ENCODE peak calls at places on chromosomes 16 and 17, in seven cellular contexts. M, L, Q, S, B, Y and N are unnamed samples.

GRCh38 chr17:82884923-82885322 is 45.1 kb upstream of the ZNF750 start:
- DNase-seq in Q (no peak), L (no peak), S (no peak), Y (no peak), B (peak), M (no peak), N (no peak)

GRCh38 chr17:1377334-1377733 is 22.7 kb downstream of the YWHAE start:
- DNase-seq in Q (no peak), Y (no peak), B (no peak), L (no peak), M (no peak), S (no peak), N (no peak)

GRCh38 chr16:67430504-67431076 is 331 bp upstream of the HSD11B2 start:
- DNase-seq in L (peak), Y (no peak), S (no peak), M (peak), Q (no peak), B (no peak), N (peak)

GRCh38 chr16:48054881-48055601 is 100.8 kb downstream of the ABCC12 start:
- DNase-seq in S (peak), M (peak), B (peak), Q (peak), L (peak), Y (peak), N (peak)

GRCh38 chr16:22360963-22361659 is 13.3 kb downstream of the CDR2 start:
- DNase-seq in Q (no peak), S (no peak), B (no peak), M (no peak), Y (no peak), L (no peak), N (no peak)

GRCh38 chr17:65418622-65419021 is 142.8 kb downstream of the AXIN2 start:
- DNase-seq in M (no peak), Y (no peak), L (no peak), S (no peak), Q (no peak), B (peak), N (no peak)

GRCh38 chr16:77767826-77768225 is 20.5 kb upstream of the VAT1L start:
- DNase-seq in L (no peak), B (no peak), M (no peak), Q (no peak), S (no peak), Y (no peak), N (no peak)

GRCh38 chr17:42026821-42027539 is 7.1 kb downstream of the NKIRAS2 start:
- DNase-seq in L (no peak), S (no peak), Q (no peak), Y (no peak), B (no peak), M (no peak), N (no peak)

GRCh38 chr16:4179020-4179419 is 62.8 kb upstream of the ADCY9 start:
- DNase-seq in Y (no peak), M (peak), S (no peak), B (no peak), L (no peak), Q (no peak), N (no peak)

GRCh38 chr17:2053380-2054261 is 1.3 kb upstream of the HIC1 start:
- DNase-seq in B (peak), S (no peak), M (peak), Q (no peak), Y (no peak), L (peak), N (peak)

GRCh38 chr17:65896889-65897288 is 295.0 kb downstream of the CEP112 start:
- DNase-seq in L (no peak), S (no peak), M (no peak), B (no peak), Y (no peak), Q (no peak), N (no peak)

GRCh38 chr17:6521636-6522035 is 34.7 kb downstream of the PITPNM3 start:
- DNase-seq in M (no peak), S (no peak), Q (no peak), Y (no peak), B (no peak), L (no peak), N (no peak)

GRCh38 chr17:78820122-78820792 is 20.4 kb downstream of the USP36 start:
- DNase-seq in Y (no peak), M (no peak), S (no peak), B (no peak), Q (no peak), L (no peak), N (no peak)

GRCh38 chr16:19844945-19845641 is 39.6 kb downstream of the GPRC5B start:
- DNase-seq in B (no peak), Q (no peak), L (no peak), Y (peak), M (no peak), S (peak), N (peak)

GRCh38 chr16:72246423-72246822 is 74.5 kb upstream of the PMFBP1 start:
- DNase-seq in L (no peak), S (no peak), M (no peak), B (no peak), Q (no peak), Y (no peak), N (no peak)

GRCh38 chr17:915416-916201 is 64.0 kb downstream of the NXN start:
- DNase-seq in Q (no peak), M (no peak), Y (peak), L (no peak), B (peak), S (no peak), N (no peak)

GRCh38 chr16:14309001-14309886 is 238.1 kb downstream of the MRTFB start:
- DNase-seq in Y (peak), L (no peak), Q (no peak), B (no peak), S (no peak), M (no peak), N (no peak)

GRCh38 chr17:78117027-78117981 is 11.3 kb downstream of the TMC6 start:
- DNase-seq in B (peak), Y (no peak), L (no peak), S (no peak), M (peak), Q (no peak), N (peak)

GRCh38 chr17:2025622-2026309 is 632 bp upstream of the RTN4RL1 start:
- DNase-seq in S (peak), L (peak), M (peak), B (peak), Y (peak), Q (no peak), N (peak)

GRCh38 chr16:20720251-20720650 is 21.4 kb downstream of the THUMPD1 start:
- DNase-seq in L (no peak), M (no peak), Q (no peak), B (no peak), Y (no peak), S (no peak), N (no peak)

GRCh38 chr16:25108054-25108453 is 3.5 kb upstream of the LCMT1 start:
- DNase-seq in B (no peak), Q (no peak), M (no peak), S (no peak), Y (no peak), L (no peak), N (peak)

GRCh38 chr17:70166571-70166970 is 2.8 kb upstream of the KCNJ2 start:
- DNase-seq in B (no peak), Y (no peak), S (no peak), L (no peak), M (no peak), Q (peak), N (no peak)

GRCh38 chr17:48728232-48729231 is at the start of gene HOXB13:
- DNase-seq in Y (peak), B (no peak), S (peak), M (no peak), Q (no peak), L (no peak), N (peak)

GRCh38 chr17:75965468-75965867 is 13.5 kb downstream of the ACOX1 start:
- DNase-seq in L (no peak), Q (no peak), M (no peak), B (no peak), Y (no peak), S (no peak), N (no peak)

GRCh38 chr16:50021509-50021908 is 3.5 kb upstream of the CNEP1R1 start:
- DNase-seq in Q (no peak), L (no peak), Y (no peak), S (no peak), M (no peak), B (no peak), N (no peak)

GRCh38 chr16:51146256-51146924 is 4.7 kb downstream of the SALL1 start:
- DNase-seq in Q (no peak), B (no peak), S (no peak), L (no peak), M (no peak), Y (no peak), N (peak)

GRCh38 chr17:57781386-57782050 is 36.4 kb upstream of the CCDC182 start:
- DNase-seq in Y (no peak), L (no peak), Q (no peak), M (no peak), B (no peak), S (no peak), N (no peak)

GRCh38 chr16:31260136-31260931 is 559 bp downstream of the ITGAM start:
- DNase-seq in S (no peak), Q (no peak), B (no peak), M (no peak), Y (no peak), L (no peak), N (no peak)

GRCh38 chr16:81447383-81448101 is 2.9 kb downstream of the CMIP start:
- DNase-seq in M (no peak), B (no peak), Y (no peak), S (no peak), Q (no peak), L (no peak), N (no peak)

GRCh38 chr17:80382446-80382845 is 32.5 kb upstream of the ENDOV start:
- DNase-seq in M (no peak), S (no peak), L (no peak), B (no peak), Q (no peak), Y (no peak), N (no peak)

GRCh38 chr16:11783319-11784047 is 13.6 kb downstream of the ZC3H7A start:
- DNase-seq in L (no peak), S (no peak), Q (peak), Y (no peak), M (no peak), B (no peak), N (peak)

GRCh38 chr17:34436607-34437006 is 73.6 kb upstream of the CCL1 start:
- DNase-seq in Y (no peak), Q (no peak), S (no peak), B (no peak), M (no peak), L (no peak), N (no peak)

GRCh38 chr16:49876716-49877129 is 20.8 kb upstream of the ZNF423 start:
- DNase-seq in Q (no peak), S (no peak), M (no peak), B (peak), L (peak), Y (no peak), N (peak)